ENCODE peak calls at places on chromosome 3, in eight cellular contexts. M, L, A, Y, V, J, S and P are unnamed samples.

GRCh38 chr3:43389388-43390254 is 103.3 kb downstream of the SNRK start:
- DNase-seq in L (peak), V (no peak), A (peak), M (peak), Y (no peak), J (peak), S (no peak), P (peak)

GRCh38 chr3:5690490-5690889 is 503.0 kb downstream of the EDEM1 start:
- DNase-seq in J (no peak), Y (no peak), L (no peak), V (no peak), A (no peak), S (no peak), M (no peak), P (no peak)

GRCh38 chr3:114418107-114418506 is 124.3 kb downstream of the TIGIT start:
- DNase-seq in S (no peak), L (no peak), J (no peak), Y (no peak), A (no peak), M (no peak), V (no peak), P (no peak)

GRCh38 chr3:155078959-155079794 is 942 bp upstream of the MME start:
- DNase-seq in S (no peak), Y (no peak), A (peak), J (peak), M (no peak), L (no peak), V (no peak), P (no peak)

GRCh38 chr3:106792716-106793115 is 584.5 kb upstream of the CCDC54 start:
- DNase-seq in A (no peak), V (no peak), J (no peak), S (no peak), M (no peak), L (no peak), Y (no peak), P (no peak)

GRCh38 chr3:44236485-44236908 is 5.2 kb upstream of the TOPAZ1 start:
- DNase-seq in V (no peak), Y (no peak), M (no peak), J (peak), S (no peak), A (no peak), L (no peak), P (no peak)

GRCh38 chr3:105232536-105232935 is 134.2 kb upstream of the ALCAM start:
- DNase-seq in V (no peak), Y (no peak), J (peak), A (peak), L (no peak), M (no peak), S (no peak), P (no peak)

GRCh38 chr3:100335137-100335833 is 728 bp downstream of the NIT2 start:
- DNase-seq in Y (peak), S (no peak), M (no peak), A (no peak), L (no peak), J (peak), V (peak), P (peak)

GRCh38 chr3:41198526-41198925 is 779 bp upstream of the CTNNB1 start:
- DNase-seq in A (peak), V (peak), J (peak), L (peak), M (no peak), S (peak), Y (no peak), P (peak)

GRCh38 chr3:3589715-3590130 is 209.5 kb upstream of the LRRN1 start:
- DNase-seq in M (no peak), A (no peak), Y (no peak), L (no peak), V (no peak), S (no peak), J (no peak), P (no peak)

GRCh38 chr3:37542772-37543449 is 318.8 kb upstream of the CTDSPL start:
- DNase-seq in S (no peak), M (no peak), A (no peak), J (no peak), Y (no peak), L (no peak), V (no peak), P (no peak)

GRCh38 chr3:160641675-160642330 is 35.2 kb upstream of the ARL14 start:
- DNase-seq in A (peak), Y (no peak), L (no peak), J (peak), S (no peak), M (no peak), V (no peak), P (peak)

DNA sequence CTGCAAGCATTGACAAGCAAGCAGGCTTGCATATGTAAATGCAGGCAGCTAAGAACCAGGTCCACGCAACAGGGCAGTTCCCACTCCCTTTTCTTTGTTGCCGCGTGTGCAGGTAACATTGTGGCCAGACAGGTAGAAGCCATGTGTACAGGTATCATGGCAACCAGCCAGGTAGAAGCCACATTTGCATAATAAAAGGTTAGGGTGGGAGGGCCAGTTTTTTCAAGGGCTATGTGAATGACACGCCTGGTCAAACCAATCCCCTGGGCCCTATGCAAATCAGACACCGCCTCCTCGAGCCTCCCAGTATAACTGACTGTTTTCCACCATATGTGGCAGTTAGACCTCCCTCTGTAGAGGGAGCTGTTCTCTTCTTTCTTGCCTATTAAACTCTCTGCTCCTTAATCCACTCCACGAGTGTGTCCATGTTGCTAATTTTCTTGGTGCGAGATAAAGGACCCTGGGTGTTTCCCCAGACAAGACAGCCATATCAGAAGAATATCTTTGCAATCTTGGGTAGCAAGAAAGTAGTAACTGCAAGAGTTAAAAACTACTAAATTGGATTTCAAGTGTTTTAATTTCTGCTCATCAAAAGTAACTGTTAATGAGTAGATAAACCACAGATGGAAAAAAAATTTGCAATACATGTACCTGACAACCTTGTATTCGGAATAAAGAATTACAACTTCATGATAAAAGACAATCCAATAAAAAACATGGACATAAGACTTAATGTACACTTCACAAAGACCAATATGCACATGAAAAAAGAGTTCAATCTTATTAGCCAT is 21.8 kb downstream of the PCOLCE2 start:
- DNase-seq in V (no peak), J (no peak), L (no peak), Y (peak), M (no peak), A (no peak), S (no peak), P (no peak)
- TF ChIP-seq CTCF in V (no peak), J (no peak), L (peak), Y (no peak), M (no peak), A (no peak), S (no peak), P (no peak)

GRCh38 chr3:136251511-136251910 is 1.4 kb downstream of the PCCB start:
- DNase-seq in J (no peak), M (no peak), V (no peak), S (no peak), Y (no peak), A (peak), L (no peak), P (no peak)
- H3K4me3 ChIP-seq in J (no peak), M (no peak), V (peak), S (no peak), Y (no peak), A (peak), L (no peak), P (peak)

GRCh38 chr3:111906667-111907066 is 47.6 kb downstream of the PHLDB2 start:
- DNase-seq in A (no peak), L (no peak), Y (no peak), S (no peak), V (no peak), M (no peak), J (no peak), P (peak)

GRCh38 chr3:111907151-111907550 is 48.1 kb downstream of the PHLDB2 start:
- DNase-seq in L (no peak), Y (no peak), V (no peak), J (no peak), S (no peak), A (no peak), M (no peak), P (no peak)

GRCh38 chr3:111902534-111902933 is 43.5 kb downstream of the PHLDB2 start:
- DNase-seq in S (no peak), A (no peak), J (no peak), Y (no peak), M (no peak), V (no peak), L (no peak), P (no peak)

GRCh38 chr3:111903067-111903511 is 44.0 kb downstream of the PHLDB2 start:
- DNase-seq in J (peak), V (no peak), M (no peak), S (no peak), Y (peak), L (no peak), A (peak), P (peak)

DNA sequence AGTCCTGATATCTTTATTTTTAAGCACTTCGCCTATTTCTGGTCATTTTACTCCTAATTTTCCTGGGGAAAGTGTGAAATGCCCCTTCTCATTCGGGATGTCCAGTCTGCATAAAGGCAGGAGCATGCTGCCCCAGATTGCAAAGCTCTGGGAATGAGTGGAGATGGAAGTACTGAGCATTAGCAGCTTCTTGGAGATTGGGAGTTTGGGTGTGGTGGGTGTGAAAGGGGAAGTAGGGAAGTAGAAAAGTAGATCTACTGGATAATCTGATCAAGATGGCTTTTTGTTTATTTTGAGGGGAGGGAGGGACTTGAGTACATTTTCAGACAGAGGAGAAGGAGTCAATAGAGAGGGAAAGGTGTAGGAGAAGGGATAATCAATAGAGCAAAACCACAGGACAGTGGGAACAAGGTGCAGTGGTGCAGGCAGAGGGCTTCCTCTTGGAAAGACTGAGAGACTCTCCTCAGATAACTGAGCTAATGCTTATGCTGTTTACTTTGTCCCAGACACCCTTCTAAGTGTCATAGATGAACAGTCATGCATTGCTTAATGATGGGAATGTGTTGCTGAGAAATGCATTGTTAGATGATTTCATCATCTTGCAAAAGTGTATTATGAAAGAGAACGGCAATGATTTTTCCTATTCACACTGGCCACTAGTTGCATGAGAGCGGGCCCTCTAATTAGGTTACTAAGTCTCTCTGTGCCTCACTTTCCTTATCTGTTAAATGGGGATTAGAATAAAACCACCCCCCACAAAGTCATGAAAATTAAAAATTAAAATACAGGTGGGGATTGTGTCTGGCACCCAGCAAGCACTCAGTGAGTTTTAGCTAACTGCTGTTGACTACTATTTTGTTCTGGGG is 45.5 kb downstream of the PHLDB2 start:
- DNase-seq in J (peak), S (no peak), M (no peak), A (peak), Y (peak), L (no peak), V (no peak), P (peak)
- TF ChIP-seq CTCF in J (no peak), S (no peak), M (no peak), A (peak), Y (no peak), L (no peak), V (no peak), P (no peak)

GRCh38 chr3:52432631-52433030 is 12.3 kb downstream of the SEMA3G start:
- DNase-seq in S (no peak), L (peak), A (no peak), V (no peak), J (no peak), Y (no peak), M (no peak), P (no peak)

GRCh38 chr3:52434491-52435115 is 10.3 kb downstream of the SEMA3G start:
- DNase-seq in J (no peak), L (no peak), A (no peak), Y (no peak), V (no peak), S (no peak), M (no peak), P (no peak)

GRCh38 chr3:52434080-52434479 is 10.8 kb downstream of the SEMA3G start:
- DNase-seq in M (no peak), A (no peak), Y (no peak), J (no peak), V (no peak), L (no peak), S (no peak), P (no peak)

GRCh38 chr3:52432225-52432624 is 12.7 kb downstream of the SEMA3G start:
- DNase-seq in L (no peak), A (no peak), M (no peak), V (no peak), Y (no peak), S (no peak), J (no peak), P (no peak)

GRCh38 chr3:52433328-52434060 is 11.4 kb downstream of the SEMA3G start:
- DNase-seq in J (no peak), V (no peak), A (no peak), Y (no peak), M (no peak), L (no peak), S (no peak), P (no peak)
- H3K4me3 ChIP-seq in J (no peak), V (no peak), A (no peak), Y (no peak), M (no peak), L (no peak), S (no peak), P (no peak)

GRCh38 chr3:56684029-56684428 is 964 bp upstream of the TASOR start:
- DNase-seq in A (no peak), V (no peak), M (no peak), S (no peak), J (no peak), L (no peak), Y (no peak), P (no peak)

GRCh38 chr3:56681963-56682457 is 1.1 kb downstream of the TASOR start:
- DNase-seq in Y (no peak), M (no peak), S (no peak), V (no peak), A (no peak), J (no peak), L (no peak), P (no peak)

GRCh38 chr3:56683122-56683817 is at the start of gene TASOR:
- DNase-seq in Y (peak), J (peak), L (peak), V (peak), S (peak), M (peak), A (peak), P (peak)

GRCh38 chr3:56680054-56680453 is 3.0 kb downstream of the TASOR start:
- DNase-seq in A (no peak), J (no peak), M (no peak), L (no peak), V (no peak), S (no peak), Y (no peak), P (no peak)

DNA sequence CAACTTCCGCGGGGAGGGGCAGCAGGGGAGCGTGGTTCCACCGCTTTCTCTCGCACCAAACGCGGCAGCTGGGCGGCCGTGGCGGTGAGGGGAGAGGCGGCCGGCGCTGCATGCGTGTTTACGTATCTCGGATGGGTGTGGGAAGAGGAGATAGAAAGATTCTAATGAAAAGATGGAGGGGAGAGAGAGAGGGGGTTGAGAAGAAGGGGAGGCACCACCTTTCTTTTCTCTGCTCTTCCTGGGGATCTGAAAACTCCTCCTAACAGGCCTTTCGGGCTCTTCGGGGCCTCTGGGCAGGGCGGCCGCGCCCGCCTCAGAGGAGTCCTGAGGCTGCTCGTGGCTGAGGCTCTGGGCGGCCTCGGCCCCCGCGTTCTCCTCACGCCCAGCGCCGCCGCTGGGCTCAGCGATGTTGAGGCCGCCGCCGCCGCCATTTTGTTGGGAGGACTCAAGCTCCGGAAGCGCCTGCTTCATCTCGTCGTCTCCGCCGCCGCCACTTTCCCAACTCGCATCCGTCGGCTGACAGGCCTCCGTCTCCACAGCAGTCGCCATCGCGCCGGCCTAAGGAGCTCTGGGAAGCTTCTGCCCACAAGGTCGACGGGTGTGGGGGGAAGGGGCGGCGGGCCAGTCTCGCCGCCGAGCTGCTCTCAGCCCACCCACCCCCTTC is 475 bp downstream of the TASOR start:
- DNase-seq in J (peak), Y (peak), V (peak), A (peak), S (peak), L (peak), M (peak), P (peak)
- TF ChIP-seq CTCF in J (peak), Y (no peak), V (no peak), A (peak), S (no peak), L (no peak), M (no peak), P (peak)

GRCh38 chr3:188294113-188294512 is 140.2 kb downstream of the LPP start:
- DNase-seq in Y (no peak), S (no peak), M (no peak), L (no peak), A (peak), J (no peak), V (no peak), P (no peak)

GRCh38 chr3:188292827-188293226 is 138.9 kb downstream of the LPP start:
- DNase-seq in S (no peak), J (no peak), V (no peak), L (no peak), M (no peak), Y (no peak), A (no peak), P (no peak)

GRCh38 chr3:188296761-188297689 is 143.1 kb downstream of the LPP start:
- DNase-seq in V (peak), J (peak), S (no peak), Y (peak), M (no peak), A (peak), L (no peak), P (peak)

GRCh38 chr3:188295876-188296275 is 141.9 kb downstream of the LPP start:
- DNase-seq in L (no peak), A (no peak), V (no peak), J (no peak), M (no peak), S (no peak), Y (no peak), P (no peak)

DNA sequence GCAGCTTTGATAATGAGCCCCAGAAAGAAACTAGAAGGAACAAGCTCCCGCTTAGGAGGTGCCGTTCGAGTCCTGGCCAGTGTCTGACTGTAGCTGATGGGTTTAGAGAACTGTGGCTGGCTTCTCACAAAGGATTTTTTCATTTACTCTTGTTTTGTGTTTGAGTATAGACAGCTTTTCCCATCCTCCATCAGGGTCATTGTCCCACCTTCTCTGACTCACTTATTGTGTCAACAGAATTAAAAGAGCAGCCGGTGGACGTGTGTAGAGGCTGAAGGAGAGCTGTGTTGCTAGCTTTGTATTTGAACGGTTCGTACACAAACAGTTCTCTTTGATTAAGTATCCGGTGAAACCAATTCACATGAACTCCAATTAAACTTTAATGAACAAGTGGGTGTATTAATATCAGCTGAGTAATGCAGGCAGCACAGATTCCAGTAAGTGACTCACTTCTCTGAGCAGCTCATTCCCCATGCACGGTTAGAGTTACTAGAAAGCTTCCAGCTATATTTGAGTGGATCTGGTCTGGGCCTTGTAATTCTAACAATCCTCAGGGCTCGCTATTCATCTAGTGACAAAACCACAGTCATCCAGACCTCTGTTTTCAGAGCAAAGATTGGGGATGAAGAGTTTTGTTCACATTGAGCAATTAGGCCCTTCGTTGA is 141.0 kb downstream of the LPP start:
- DNase-seq in L (peak), S (no peak), A (peak), Y (peak), V (peak), M (no peak), J (peak), P (peak)
- H3K4me3 ChIP-seq in L (no peak), S (no peak), A (no peak), Y (peak), V (no peak), M (no peak), J (no peak), P (no peak)

DNA sequence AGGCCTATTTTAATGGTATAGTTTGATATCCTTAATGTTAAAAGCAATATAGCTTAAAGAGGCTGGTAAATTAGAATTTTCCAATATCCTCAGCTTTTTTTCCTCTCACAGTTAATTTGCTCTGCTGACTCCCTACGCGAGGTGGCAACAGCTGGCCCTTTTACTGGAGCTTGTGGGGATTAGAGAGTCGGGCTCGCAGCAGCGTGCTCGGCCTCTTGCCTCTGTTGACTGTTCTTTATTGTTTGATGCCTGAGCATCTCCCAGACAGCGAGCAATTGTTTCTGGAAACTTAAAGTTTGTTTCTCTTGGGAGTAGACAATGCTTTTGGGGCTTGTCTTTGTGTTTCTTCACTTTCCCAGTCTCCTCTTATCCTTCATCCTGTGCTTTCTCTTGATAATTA is 80.8 kb downstream of the OPA1 start:
- DNase-seq in A (no peak), V (no peak), L (no peak), S (no peak), M (no peak), Y (no peak), J (no peak), P (no peak)
- TF ChIP-seq CTCF in A (no peak), V (no peak), L (no peak), S (no peak), M (no peak), Y (no peak), J (no peak), P (no peak)